ENCODE peak calls at places on chromosomes 16 and 17, in six cellular contexts. One of them, this sample, is unnamed.

GRCh38 chr16:24282129-24282528 is 26.0 kb downstream of the CACNG3 start:
- DNase-seq in stimulated activated CD4-positive, alpha-beta T cell treated with anti-CD3 and anti-CD28 coated beads, Interleukin-1b, Interleukin-23, amount 100 ng/mL, for 1 hour: no peak
- DNase-seq in neuronal stem cell: no peak
- DNase-seq in T1000: no peak
- DNase-seq in NCI-H774: no peak
- DNase-seq in GM13976: no peak
- DNase-seq in this sample: no peak

GRCh38 chr17:74930535-74931036 is 5.1 kb upstream of the OTOP3 start:
- DNase-seq in stimulated activated CD4-positive, alpha-beta T cell treated with anti-CD3 and anti-CD28 coated beads, Interleukin-1b, Interleukin-23, amount 100 ng/mL, for 1 hour: no peak
- DNase-seq in GM13976: no peak
- DNase-seq in NCI-H774: no peak
- DNase-seq in T1000: no peak
- DNase-seq in neuronal stem cell: no peak
- DNase-seq in this sample: no peak

GRCh38 chr17:29640981-29641642 is 18.4 kb upstream of the CORO6 start:
- DNase-seq in NCI-H774: no peak
- DNase-seq in stimulated activated CD4-positive, alpha-beta T cell treated with anti-CD3 and anti-CD28 coated beads, Interleukin-1b, Interleukin-23, amount 100 ng/mL, for 1 hour: no peak
- DNase-seq in GM13976: no peak
- DNase-seq in T1000: no peak
- DNase-seq in neuronal stem cell: no peak
- DNase-seq in this sample: no peak

GRCh38 chr17:48121921-48122650 is 14.5 kb downstream of the SNX11 start:
- DNase-seq in stimulated activated CD4-positive, alpha-beta T cell treated with anti-CD3 and anti-CD28 coated beads, Interleukin-1b, Interleukin-23, amount 100 ng/mL, for 1 hour: no peak
- DNase-seq in GM13976: no peak
- DNase-seq in T1000: no peak
- DNase-seq in neuronal stem cell: no peak
- DNase-seq in NCI-H774: no peak
- DNase-seq in this sample: no peak

GRCh38 chr16:18041864-18042834 is 294.4 kb downstream of the NPIPA8 start:
- DNase-seq in neuronal stem cell: no peak
- DNase-seq in GM13976: no peak
- DNase-seq in stimulated activated CD4-positive, alpha-beta T cell treated with anti-CD3 and anti-CD28 coated beads, Interleukin-1b, Interleukin-23, amount 100 ng/mL, for 1 hour: no peak
- DNase-seq in NCI-H774: peak; percentile 2
- DNase-seq in T1000: no peak
- DNase-seq in this sample: no peak

GRCh38 chr16:50756466-50756865 is 14.6 kb downstream of the CYLD start:
- DNase-seq in T1000: no peak
- DNase-seq in GM13976: no peak
- DNase-seq in stimulated activated CD4-positive, alpha-beta T cell treated with anti-CD3 and anti-CD28 coated beads, Interleukin-1b, Interleukin-23, amount 100 ng/mL, for 1 hour: no peak
- DNase-seq in NCI-H774: no peak
- DNase-seq in neuronal stem cell: no peak
- DNase-seq in this sample: no peak

GRCh38 chr16:27564226-27564625 is 14.3 kb downstream of the KATNIP start:
- DNase-seq in T1000: no peak
- DNase-seq in GM13976: no peak
- DNase-seq in neuronal stem cell: no peak
- DNase-seq in NCI-H774: no peak
- DNase-seq in stimulated activated CD4-positive, alpha-beta T cell treated with anti-CD3 and anti-CD28 coated beads, Interleukin-1b, Interleukin-23, amount 100 ng/mL, for 1 hour: no peak
- DNase-seq in this sample: no peak

GRCh38 chr16:35751191-35751941 is 2292.0 kb downstream of the TP53TG3F start:
- DNase-seq in GM13976: peak; percentile 18
- DNase-seq in neuronal stem cell: no peak
- DNase-seq in T1000: no peak
- DNase-seq in stimulated activated CD4-positive, alpha-beta T cell treated with anti-CD3 and anti-CD28 coated beads, Interleukin-1b, Interleukin-23, amount 100 ng/mL, for 1 hour: no peak
- DNase-seq in NCI-H774: no peak
- DNase-seq in this sample: no peak

GRCh38 chr16:19029980-19030379 is 37.4 kb upstream of the COQ7 start:
- DNase-seq in neuronal stem cell: no peak
- DNase-seq in NCI-H774: no peak
- DNase-seq in GM13976: no peak
- DNase-seq in T1000: no peak
- DNase-seq in stimulated activated CD4-positive, alpha-beta T cell treated with anti-CD3 and anti-CD28 coated beads, Interleukin-1b, Interleukin-23, amount 100 ng/mL, for 1 hour: no peak
- DNase-seq in this sample: no peak

GRCh38 chr16:89845417-89845816 is 17.1 kb downstream of the SPIRE2 start:
- DNase-seq in stimulated activated CD4-positive, alpha-beta T cell treated with anti-CD3 and anti-CD28 coated beads, Interleukin-1b, Interleukin-23, amount 100 ng/mL, for 1 hour: no peak
- DNase-seq in NCI-H774: no peak
- DNase-seq in GM13976: peak; percentile 46
- DNase-seq in neuronal stem cell: no peak
- DNase-seq in T1000: no peak
- DNase-seq in this sample: no peak

GRCh38 chr17:74584714-74585113 is 7.4 kb downstream of the CD300LD start:
- DNase-seq in NCI-H774: no peak
- DNase-seq in stimulated activated CD4-positive, alpha-beta T cell treated with anti-CD3 and anti-CD28 coated beads, Interleukin-1b, Interleukin-23, amount 100 ng/mL, for 1 hour: no peak
- DNase-seq in T1000: no peak
- DNase-seq in neuronal stem cell: no peak
- DNase-seq in GM13976: no peak
- DNase-seq in this sample: no peak

GRCh38 chr17:40605301-40605700 is 40.0 kb upstream of the CCR7 start:
- DNase-seq in stimulated activated CD4-positive, alpha-beta T cell treated with anti-CD3 and anti-CD28 coated beads, Interleukin-1b, Interleukin-23, amount 100 ng/mL, for 1 hour: no peak
- DNase-seq in GM13976: no peak
- DNase-seq in NCI-H774: no peak
- DNase-seq in neuronal stem cell: no peak
- DNase-seq in T1000: no peak
- DNase-seq in this sample: no peak

GRCh38 chr16:29910819-29911675 is 10.8 kb downstream of the ASPHD1 start:
- DNase-seq in GM13976: no peak
- DNase-seq in stimulated activated CD4-positive, alpha-beta T cell treated with anti-CD3 and anti-CD28 coated beads, Interleukin-1b, Interleukin-23, amount 100 ng/mL, for 1 hour: no peak
- DNase-seq in neuronal stem cell: no peak
- DNase-seq in NCI-H774: no peak
- DNase-seq in T1000: no peak
- DNase-seq in this sample: no peak

GRCh38 chr16:27272076-27272475 is 3.5 kb upstream of the NSMCE1 start:
- DNase-seq in T1000: no peak
- DNase-seq in stimulated activated CD4-positive, alpha-beta T cell treated with anti-CD3 and anti-CD28 coated beads, Interleukin-1b, Interleukin-23, amount 100 ng/mL, for 1 hour: no peak
- DNase-seq in NCI-H774: no peak
- DNase-seq in neuronal stem cell: no peak
- DNase-seq in GM13976: no peak
- DNase-seq in this sample: no peak

GRCh38 chr17:77842148-77842905 is 116.2 kb upstream of the TNRC6C start:
- DNase-seq in NCI-H774: peak; percentile 27
- DNase-seq in neuronal stem cell: no peak
- DNase-seq in stimulated activated CD4-positive, alpha-beta T cell treated with anti-CD3 and anti-CD28 coated beads, Interleukin-1b, Interleukin-23, amount 100 ng/mL, for 1 hour: no peak
- DNase-seq in GM13976: no peak
- DNase-seq in T1000: no peak
- DNase-seq in this sample: no peak

GRCh38 chr17:14205992-14206461 is 30.6 kb downstream of the CDRT15 start:
- DNase-seq in stimulated activated CD4-positive, alpha-beta T cell treated with anti-CD3 and anti-CD28 coated beads, Interleukin-1b, Interleukin-23, amount 100 ng/mL, for 1 hour: no peak
- DNase-seq in neuronal stem cell: no peak
- DNase-seq in T1000: no peak
- DNase-seq in GM13976: no peak
- DNase-seq in NCI-H774: peak; percentile 32
- DNase-seq in this sample: no peak

GRCh38 chr17:42118545-42118944 is 2.6 kb downstream of the KAT2A start:
- DNase-seq in T1000: no peak
- DNase-seq in neuronal stem cell: no peak
- DNase-seq in stimulated activated CD4-positive, alpha-beta T cell treated with anti-CD3 and anti-CD28 coated beads, Interleukin-1b, Interleukin-23, amount 100 ng/mL, for 1 hour: no peak
- DNase-seq in NCI-H774: no peak
- DNase-seq in GM13976: peak; percentile 67
- DNase-seq in this sample: no peak

GRCh38 chr16:2280461-2280860 is 12.5 kb upstream of the RNPS1 start:
- DNase-seq in GM13976: no peak
- DNase-seq in neuronal stem cell: no peak
- DNase-seq in stimulated activated CD4-positive, alpha-beta T cell treated with anti-CD3 and anti-CD28 coated beads, Interleukin-1b, Interleukin-23, amount 100 ng/mL, for 1 hour: no peak
- DNase-seq in T1000: no peak
- DNase-seq in NCI-H774: no peak
- DNase-seq in this sample: no peak

GRCh38 chr17:14301761-14302401 is 1.0 kb downstream of the HS3ST3B1 start:
- DNase-seq in GM13976: peak; percentile 54
- DNase-seq in stimulated activated CD4-positive, alpha-beta T cell treated with anti-CD3 and anti-CD28 coated beads, Interleukin-1b, Interleukin-23, amount 100 ng/mL, for 1 hour: no peak
- DNase-seq in NCI-H774: no peak
- DNase-seq in neuronal stem cell: no peak
- DNase-seq in T1000: peak; percentile 26
- DNase-seq in this sample: no peak

GRCh38 chr17:47844230-47844629 is 3.2 kb upstream of the SCRN2 start:
- DNase-seq in GM13976: no peak
- DNase-seq in T1000: no peak
- DNase-seq in stimulated activated CD4-positive, alpha-beta T cell treated with anti-CD3 and anti-CD28 coated beads, Interleukin-1b, Interleukin-23, amount 100 ng/mL, for 1 hour: no peak
- DNase-seq in neuronal stem cell: no peak
- DNase-seq in NCI-H774: no peak
- DNase-seq in this sample: no peak

GRCh38 chr17:79997004-79997673 is 38.5 kb downstream of the TBC1D16 start:
- DNase-seq in stimulated activated CD4-positive, alpha-beta T cell treated with anti-CD3 and anti-CD28 coated beads, Interleukin-1b, Interleukin-23, amount 100 ng/mL, for 1 hour: no peak
- DNase-seq in NCI-H774: no peak
- DNase-seq in T1000: no peak
- DNase-seq in neuronal stem cell: no peak
- DNase-seq in GM13976: no peak
- DNase-seq in this sample: no peak

GRCh38 chr16:8622315-8622656 is 788 bp downstream of the METTL22 start:
- DNase-seq in stimulated activated CD4-positive, alpha-beta T cell treated with anti-CD3 and anti-CD28 coated beads, Interleukin-1b, Interleukin-23, amount 100 ng/mL, for 1 hour: no peak
- DNase-seq in GM13976: peak; percentile 45
- DNase-seq in neuronal stem cell: no peak
- DNase-seq in T1000: no peak
- DNase-seq in NCI-H774: no peak
- DNase-seq in this sample: no peak

GRCh38 chr17:3959295-3959899 is 4.8 kb downstream of the ATP2A3 start:
- DNase-seq in GM13976: no peak
- DNase-seq in stimulated activated CD4-positive, alpha-beta T cell treated with anti-CD3 and anti-CD28 coated beads, Interleukin-1b, Interleukin-23, amount 100 ng/mL, for 1 hour: no peak
- DNase-seq in T1000: peak; percentile 27
- DNase-seq in NCI-H774: peak; percentile 69
- DNase-seq in neuronal stem cell: no peak
- DNase-seq in this sample: no peak

GRCh38 chr16:66553223-66553622 is 847 bp downstream of the CKLF start:
- DNase-seq in NCI-H774: no peak
- DNase-seq in stimulated activated CD4-positive, alpha-beta T cell treated with anti-CD3 and anti-CD28 coated beads, Interleukin-1b, Interleukin-23, amount 100 ng/mL, for 1 hour: no peak
- DNase-seq in neuronal stem cell: no peak
- DNase-seq in GM13976: no peak
- DNase-seq in T1000: no peak
- DNase-seq in this sample: no peak

This sample was measured in cortex of kidney.